ENCODE peak calls at places on chromosomes 16 and 17, in ten cellular contexts. One of them, this sample, is unnamed.

GRCh38 chr16:4214215-4214621 is 27.7 kb downstream of the SRL start:
- DNase-seq in AG09319: peak; percentile 71
- DNase-seq in HL-60: no peak
- DNase-seq in HFF-Myc: peak; percentile 84
- DNase-seq in NCI-H748 treated with DMSO at 0.1 percent for 48 hours: no peak
- DNase-seq in left ventricle myocardium inferior: no peak
- DNase-seq in neural crest cell: no peak
- DNase-seq in CD4-positive, alpha-beta T cell: no peak
- DNase-seq in GDM1: no peak
- DNase-seq in Daoy: peak; percentile 75
- DNase-seq in this sample: no peak

GRCh38 chr17:36546418-36547093 is 1.8 kb downstream of the GGNBP2 start:
- DNase-seq in AG09319: no peak
- DNase-seq in HL-60: no peak
- DNase-seq in HFF-Myc: no peak
- DNase-seq in NCI-H748 treated with DMSO at 0.1 percent for 48 hours: no peak
- DNase-seq in left ventricle myocardium inferior: no peak
- DNase-seq in neural crest cell: no peak
- DNase-seq in CD4-positive, alpha-beta T cell: no peak
- DNase-seq in GDM1: no peak
- DNase-seq in Daoy: no peak
- DNase-seq in this sample: no peak

GRCh38 chr17:83189013-83189672 is 109.7 kb downstream of the METRNL start:
- DNase-seq in AG09319: no peak
- DNase-seq in HL-60: no peak
- DNase-seq in HFF-Myc: no peak
- DNase-seq in NCI-H748 treated with DMSO at 0.1 percent for 48 hours: no peak
- DNase-seq in left ventricle myocardium inferior: no peak
- DNase-seq in neural crest cell: no peak
- DNase-seq in CD4-positive, alpha-beta T cell: no peak
- DNase-seq in GDM1: no peak
- DNase-seq in Daoy: no peak
- DNase-seq in this sample: no peak

GRCh38 chr17:290626-291025 is 62.0 kb downstream of the RPH3AL start:
- DNase-seq in AG09319: no peak
- DNase-seq in HL-60: no peak
- DNase-seq in HFF-Myc: no peak
- DNase-seq in NCI-H748 treated with DMSO at 0.1 percent for 48 hours: no peak
- DNase-seq in left ventricle myocardium inferior: no peak
- DNase-seq in neural crest cell: no peak
- DNase-seq in CD4-positive, alpha-beta T cell: no peak
- DNase-seq in GDM1: no peak
- DNase-seq in Daoy: no peak
- DNase-seq in this sample: no peak

GRCh38 chr17:33603794-33604193 is 310.7 kb upstream of the ASIC2 start:
- DNase-seq in AG09319: no peak
- DNase-seq in HL-60: no peak
- DNase-seq in HFF-Myc: no peak
- DNase-seq in NCI-H748 treated with DMSO at 0.1 percent for 48 hours: no peak
- DNase-seq in left ventricle myocardium inferior: no peak
- DNase-seq in neural crest cell: no peak
- DNase-seq in CD4-positive, alpha-beta T cell: no peak
- DNase-seq in GDM1: no peak
- DNase-seq in Daoy: no peak
- DNase-seq in this sample: no peak

GRCh38 chr16:65121870-65122723 is at the start of gene CDH11:
- DNase-seq in AG09319: peak; percentile 87
- DNase-seq in HL-60: no peak
- DNase-seq in HFF-Myc: no peak
- DNase-seq in NCI-H748 treated with DMSO at 0.1 percent for 48 hours: no peak
- DNase-seq in left ventricle myocardium inferior: peak; percentile 60
- DNase-seq in neural crest cell: peak; percentile 30
- DNase-seq in CD4-positive, alpha-beta T cell: no peak
- DNase-seq in GDM1: no peak
- DNase-seq in Daoy: peak; percentile 79
- DNase-seq in this sample: peak; percentile 62

GRCh38 chr16:57479043-57479421 is 7.3 kb downstream of the DOK4 start:
- DNase-seq in AG09319: no peak
- DNase-seq in HL-60: no peak
- DNase-seq in HFF-Myc: no peak
- DNase-seq in NCI-H748 treated with DMSO at 0.1 percent for 48 hours: no peak
- DNase-seq in left ventricle myocardium inferior: no peak
- DNase-seq in neural crest cell: no peak
- DNase-seq in CD4-positive, alpha-beta T cell: no peak
- DNase-seq in GDM1: no peak
- DNase-seq in Daoy: no peak
- DNase-seq in this sample: no peak

GRCh38 chr16:70267516-70267915 is 15.8 kb upstream of the EXOSC6 start:
- DNase-seq in AG09319: no peak
- DNase-seq in HL-60: peak; percentile 56
- DNase-seq in HFF-Myc: peak; percentile 37
- DNase-seq in NCI-H748 treated with DMSO at 0.1 percent for 48 hours: no peak
- DNase-seq in left ventricle myocardium inferior: no peak
- DNase-seq in neural crest cell: peak; percentile 58
- DNase-seq in CD4-positive, alpha-beta T cell: no peak
- DNase-seq in GDM1: peak; percentile 0
- DNase-seq in Daoy: peak; percentile 40
- DNase-seq in this sample: peak; percentile 70

GRCh38 chr17:61393904-61394629 is 5.6 kb upstream of the TBX2 start:
- DNase-seq in AG09319: no peak
- DNase-seq in HL-60: no peak
- DNase-seq in HFF-Myc: no peak
- DNase-seq in NCI-H748 treated with DMSO at 0.1 percent for 48 hours: no peak
- DNase-seq in left ventricle myocardium inferior: no peak
- DNase-seq in neural crest cell: no peak
- DNase-seq in CD4-positive, alpha-beta T cell: no peak
- DNase-seq in GDM1: no peak
- DNase-seq in Daoy: no peak
- DNase-seq in this sample: no peak

GRCh38 chr17:75450270-75450669 is 6.2 kb upstream of the TMEM94 start:
- DNase-seq in AG09319: no peak
- DNase-seq in HL-60: no peak
- DNase-seq in HFF-Myc: no peak
- DNase-seq in NCI-H748 treated with DMSO at 0.1 percent for 48 hours: no peak
- DNase-seq in left ventricle myocardium inferior: no peak
- DNase-seq in neural crest cell: no peak
- DNase-seq in CD4-positive, alpha-beta T cell: no peak
- DNase-seq in GDM1: no peak
- DNase-seq in Daoy: no peak
- DNase-seq in this sample: no peak

GRCh38 chr17:43880420-43880991 is 26.8 kb downstream of the MPP2 start:
- DNase-seq in AG09319: no peak
- DNase-seq in HL-60: peak; percentile 41
- DNase-seq in HFF-Myc: no peak
- DNase-seq in NCI-H748 treated with DMSO at 0.1 percent for 48 hours: peak; percentile 9
- DNase-seq in left ventricle myocardium inferior: no peak
- DNase-seq in neural crest cell: peak; percentile 39
- DNase-seq in CD4-positive, alpha-beta T cell: peak; percentile 47
- DNase-seq in GDM1: no peak
- DNase-seq in Daoy: peak; percentile 54
- DNase-seq in this sample: peak; percentile 61

GRCh38 chr16:86432691-86433090 is 77.6 kb upstream of the FOXF1 start:
- DNase-seq in AG09319: no peak
- DNase-seq in HL-60: no peak
- DNase-seq in HFF-Myc: no peak
- DNase-seq in NCI-H748 treated with DMSO at 0.1 percent for 48 hours: no peak
- DNase-seq in left ventricle myocardium inferior: no peak
- DNase-seq in neural crest cell: no peak
- DNase-seq in CD4-positive, alpha-beta T cell: no peak
- DNase-seq in GDM1: no peak
- DNase-seq in Daoy: no peak
- DNase-seq in this sample: no peak

GRCh38 chr16:69839798-69840409 is 77.8 kb downstream of the WWP2 start:
- DNase-seq in AG09319: no peak
- DNase-seq in HL-60: no peak
- DNase-seq in HFF-Myc: no peak
- DNase-seq in NCI-H748 treated with DMSO at 0.1 percent for 48 hours: no peak
- DNase-seq in left ventricle myocardium inferior: peak; percentile 45
- DNase-seq in neural crest cell: no peak
- DNase-seq in CD4-positive, alpha-beta T cell: no peak
- DNase-seq in GDM1: no peak
- DNase-seq in Daoy: no peak
- DNase-seq in this sample: no peak

GRCh38 chr16:63331111-63331510 is 1294.9 kb upstream of the CDH8 start:
- DNase-seq in AG09319: no peak
- DNase-seq in HL-60: no peak
- DNase-seq in HFF-Myc: no peak
- DNase-seq in NCI-H748 treated with DMSO at 0.1 percent for 48 hours: no peak
- DNase-seq in left ventricle myocardium inferior: no peak
- DNase-seq in neural crest cell: no peak
- DNase-seq in CD4-positive, alpha-beta T cell: no peak
- DNase-seq in GDM1: no peak
- DNase-seq in Daoy: no peak
- DNase-seq in this sample: no peak

GRCh38 chr17:30369995-30370394 is 8.7 kb upstream of the CPD start:
- DNase-seq in AG09319: no peak
- DNase-seq in HL-60: no peak
- DNase-seq in HFF-Myc: no peak
- DNase-seq in NCI-H748 treated with DMSO at 0.1 percent for 48 hours: no peak
- DNase-seq in left ventricle myocardium inferior: no peak
- DNase-seq in neural crest cell: no peak
- DNase-seq in CD4-positive, alpha-beta T cell: no peak
- DNase-seq in GDM1: no peak
- DNase-seq in Daoy: no peak
- DNase-seq in this sample: no peak

GRCh38 chr17:3012926-3013581 is 50.4 kb downstream of the OR1D5 start:
- DNase-seq in AG09319: peak; percentile 20
- DNase-seq in HL-60: peak; percentile 37
- DNase-seq in HFF-Myc: peak; percentile 17
- DNase-seq in NCI-H748 treated with DMSO at 0.1 percent for 48 hours: peak; percentile 32
- DNase-seq in left ventricle myocardium inferior: peak; percentile 44
- DNase-seq in neural crest cell: peak; percentile 53
- DNase-seq in CD4-positive, alpha-beta T cell: peak; percentile 60
- DNase-seq in GDM1: peak; percentile 13
- DNase-seq in Daoy: peak; percentile 70
- DNase-seq in this sample: peak; percentile 75

GRCh38 chr16:58414938-58415451 is 22.7 kb downstream of the GINS3 start:
- DNase-seq in AG09319: no peak
- DNase-seq in HL-60: no peak
- DNase-seq in HFF-Myc: no peak
- DNase-seq in NCI-H748 treated with DMSO at 0.1 percent for 48 hours: no peak
- DNase-seq in left ventricle myocardium inferior: peak; percentile 27
- DNase-seq in neural crest cell: no peak
- DNase-seq in CD4-positive, alpha-beta T cell: no peak
- DNase-seq in GDM1: no peak
- DNase-seq in Daoy: peak; percentile 29
- DNase-seq in this sample: no peak

GRCh38 chr17:81237591-81238489 is 1.0 kb downstream of the TEPSIN start:
- DNase-seq in AG09319: no peak
- DNase-seq in HL-60: no peak
- DNase-seq in HFF-Myc: no peak
- DNase-seq in NCI-H748 treated with DMSO at 0.1 percent for 48 hours: no peak
- DNase-seq in left ventricle myocardium inferior: no peak
- DNase-seq in neural crest cell: no peak
- DNase-seq in CD4-positive, alpha-beta T cell: no peak
- DNase-seq in GDM1: no peak
- DNase-seq in Daoy: no peak
- DNase-seq in this sample: no peak

GRCh38 chr17:4176803-4177472 is 33.9 kb downstream of the CYB5D2 start:
- DNase-seq in AG09319: no peak
- DNase-seq in HL-60: no peak
- DNase-seq in HFF-Myc: no peak
- DNase-seq in NCI-H748 treated with DMSO at 0.1 percent for 48 hours: no peak
- DNase-seq in left ventricle myocardium inferior: no peak
- DNase-seq in neural crest cell: no peak
- DNase-seq in CD4-positive, alpha-beta T cell: no peak
- DNase-seq in GDM1: no peak
- DNase-seq in Daoy: no peak
- DNase-seq in this sample: no peak

GRCh38 chr16:8925455-8925854 is 38.3 kb downstream of the USP7 start:
- DNase-seq in AG09319: no peak
- DNase-seq in HL-60: no peak
- DNase-seq in HFF-Myc: no peak
- DNase-seq in NCI-H748 treated with DMSO at 0.1 percent for 48 hours: no peak
- DNase-seq in left ventricle myocardium inferior: no peak
- DNase-seq in neural crest cell: no peak
- DNase-seq in CD4-positive, alpha-beta T cell: no peak
- DNase-seq in GDM1: no peak
- DNase-seq in Daoy: no peak
- DNase-seq in this sample: no peak

GRCh38 chr16:28187595-28188004 is 24.2 kb downstream of the XPO6 start:
- DNase-seq in AG09319: no peak
- DNase-seq in HL-60: no peak
- DNase-seq in HFF-Myc: no peak
- DNase-seq in NCI-H748 treated with DMSO at 0.1 percent for 48 hours: no peak
- DNase-seq in left ventricle myocardium inferior: no peak
- DNase-seq in neural crest cell: no peak
- DNase-seq in CD4-positive, alpha-beta T cell: no peak
- DNase-seq in GDM1: no peak
- DNase-seq in Daoy: no peak
- DNase-seq in this sample: no peak

GRCh38 chr16:88883117-88883895 is 16.8 kb upstream of the PABPN1L start:
- DNase-seq in AG09319: no peak
- DNase-seq in HL-60: no peak
- DNase-seq in HFF-Myc: no peak
- DNase-seq in NCI-H748 treated with DMSO at 0.1 percent for 48 hours: no peak
- DNase-seq in left ventricle myocardium inferior: no peak
- DNase-seq in neural crest cell: no peak
- DNase-seq in CD4-positive, alpha-beta T cell: no peak
- DNase-seq in GDM1: no peak
- DNase-seq in Daoy: peak; percentile 53
- DNase-seq in this sample: no peak

GRCh38 chr17:82384730-82385429 is 13.3 kb downstream of the UTS2R start:
- DNase-seq in AG09319: peak; percentile 16
- DNase-seq in HL-60: no peak
- DNase-seq in HFF-Myc: no peak
- DNase-seq in NCI-H748 treated with DMSO at 0.1 percent for 48 hours: peak; percentile 43
- DNase-seq in left ventricle myocardium inferior: peak; percentile 79
- DNase-seq in neural crest cell: no peak
- DNase-seq in CD4-positive, alpha-beta T cell: no peak
- DNase-seq in GDM1: no peak
- DNase-seq in Daoy: peak; percentile 9
- DNase-seq in this sample: no peak

GRCh38 chr16:88691924-88692560 is 5.7 kb upstream of the SNAI3 start:
- DNase-seq in AG09319: no peak
- DNase-seq in HL-60: peak; percentile 85
- DNase-seq in HFF-Myc: no peak
- DNase-seq in NCI-H748 treated with DMSO at 0.1 percent for 48 hours: no peak
- DNase-seq in left ventricle myocardium inferior: no peak
- DNase-seq in neural crest cell: no peak
- DNase-seq in CD4-positive, alpha-beta T cell: no peak
- DNase-seq in GDM1: peak; percentile 87
- DNase-seq in Daoy: no peak
- DNase-seq in this sample: no peak

GRCh38 chr16:74297296-74297665 is 667 bp downstream of the PSMD7 start:
- DNase-seq in AG09319: no peak
- DNase-seq in HL-60: no peak
- DNase-seq in HFF-Myc: no peak
- DNase-seq in NCI-H748 treated with DMSO at 0.1 percent for 48 hours: no peak
- DNase-seq in left ventricle myocardium inferior: no peak
- DNase-seq in neural crest cell: no peak
- DNase-seq in CD4-positive, alpha-beta T cell: no peak
- DNase-seq in GDM1: no peak
- DNase-seq in Daoy: peak; percentile 33
- DNase-seq in this sample: peak; percentile 16

GRCh38 chr17:82909322-82909904 is 69.6 kb upstream of the ZNF750 start:
- DNase-seq in AG09319: no peak
- DNase-seq in HL-60: no peak
- DNase-seq in HFF-Myc: no peak
- DNase-seq in NCI-H748 treated with DMSO at 0.1 percent for 48 hours: no peak
- DNase-seq in left ventricle myocardium inferior: no peak
- DNase-seq in neural crest cell: no peak
- DNase-seq in CD4-positive, alpha-beta T cell: no peak
- DNase-seq in GDM1: no peak
- DNase-seq in Daoy: no peak
- DNase-seq in this sample: no peak

GRCh38 chr16:13999071-13999894 is 71.8 kb upstream of the MRTFB start:
- DNase-seq in AG09319: no peak
- DNase-seq in HL-60: no peak
- DNase-seq in HFF-Myc: no peak
- DNase-seq in NCI-H748 treated with DMSO at 0.1 percent for 48 hours: no peak
- DNase-seq in left ventricle myocardium inferior: no peak
- DNase-seq in neural crest cell: no peak
- DNase-seq in CD4-positive, alpha-beta T cell: no peak
- DNase-seq in GDM1: no peak
- DNase-seq in Daoy: no peak
- DNase-seq in this sample: no peak

GRCh38 chr16:3938843-3939624 is 58.5 kb upstream of the CREBBP start:
- DNase-seq in AG09319: peak; percentile 40
- DNase-seq in HL-60: peak; percentile 33
- DNase-seq in HFF-Myc: no peak
- DNase-seq in NCI-H748 treated with DMSO at 0.1 percent for 48 hours: no peak
- DNase-seq in left ventricle myocardium inferior: peak; percentile 43
- DNase-seq in neural crest cell: peak; percentile 74
- DNase-seq in CD4-positive, alpha-beta T cell: peak; percentile 71
- DNase-seq in GDM1: peak; percentile 13
- DNase-seq in Daoy: peak; percentile 69
- DNase-seq in this sample: peak; percentile 76

This sample was measured in endothelial cell.